ENCODE peak calls at places on chromosomes 16 and 17, in nine cellular contexts. Z is upper lobe of right lung, T is suprapubic skin, L is body of pancreas, M is AG04449, D is fibroblast of mammary gland, W is AG04450, K is psoas muscle, A is ascending aorta. E is an unnamed sample.

GRCh38 chr17:57089391-57089790 is 4.3 kb downstream of the AKAP1 start:
- DNase-seq in Z (no peak), T (no peak), L (no peak), M (no peak), D (no peak), W (no peak), K (no peak), A (no peak), E (no peak)

GRCh38 chr17:81650951-81651350 is 5.4 kb downstream of the PDE6G start:
- DNase-seq in Z (no peak), T (no peak), L (no peak), M (no peak), D (no peak), W (no peak), K (no peak), A (no peak), E (no peak)

GRCh38 chr17:63399856-63400255 is 46.2 kb downstream of the CYB561 start:
- DNase-seq in Z (no peak), T (peak; percentile 78), L (peak; percentile 48), M (no peak), D (peak; percentile 58), W (no peak), K (peak; percentile 65), A (no peak), E (no peak)

GRCh38 chr17:48103379-48103715 is 2.1 kb upstream of the CBX1 start:
- DNase-seq in Z (no peak), T (no peak), L (peak; percentile 11), M (no peak), D (no peak), W (no peak), K (no peak), A (no peak), E (no peak)

GRCh38 chr17:45430738-45431530 is 1.7 kb downstream of the ARHGAP27 start:
- DNase-seq in Z (peak; percentile 90), T (no peak), L (peak; percentile 76), M (no peak), D (no peak), W (no peak), K (no peak), A (no peak), E (peak; percentile 80)

GRCh38 chr17:21278304-21279197 is 6.0 kb upstream of the MAP2K3 start:
- DNase-seq in Z (no peak), T (no peak), L (peak; percentile 47), M (no peak), D (no peak), W (no peak), K (peak; percentile 60), A (no peak), E (peak; percentile 22)

GRCh38 chr17:43914451-43914850 is 7.1 kb upstream of the MPP2 start:
- DNase-seq in Z (no peak), T (no peak), L (no peak), M (no peak), D (no peak), W (no peak), K (no peak), A (no peak), E (no peak)

GRCh38 chr17:56222255-56222654 is 69.0 kb downstream of the ANKFN1 start:
- DNase-seq in Z (no peak), T (no peak), L (no peak), M (no peak), D (peak; percentile 24), W (no peak), K (no peak), A (no peak), E (no peak)

GRCh38 chr17:81383504-81384421 is 11.5 kb upstream of the BAHCC1 start:
- DNase-seq in Z (peak; percentile 58), T (no peak), L (no peak), M (no peak), D (no peak), W (no peak), K (no peak), A (no peak), E (no peak)

GRCh38 chr16:17026600-17027242 is 444.0 kb downstream of the XYLT1 start:
- DNase-seq in Z (no peak), T (no peak), L (no peak), M (no peak), D (no peak), W (no peak), K (no peak), A (no peak), E (peak; percentile 88)

GRCh38 chr16:17205279-17206139 is 265.3 kb downstream of the XYLT1 start:
- DNase-seq in Z (no peak), T (no peak), L (peak; percentile 75), M (peak; percentile 57), D (peak; percentile 68), W (peak; percentile 80), K (no peak), A (no peak), E (no peak)

GRCh38 chr16:73298562-73298961 is 250.6 kb upstream of the ZFHX3 start:
- DNase-seq in Z (no peak), T (no peak), L (no peak), M (peak; percentile 10), D (no peak), W (peak; percentile 20), K (no peak), A (no peak), E (peak; percentile 52)

GRCh38 chr17:48915459-48916282 is 7.5 kb downstream of the UBE2Z start:
- DNase-seq in Z (no peak), T (no peak), L (peak; percentile 39), M (peak; percentile 72), D (peak; percentile 90), W (peak; percentile 55), K (peak; percentile 18), A (no peak), E (peak; percentile 84)

GRCh38 chr16:50154369-50154947 is 1.4 kb downstream of the TENT4B start:
- DNase-seq in Z (no peak), T (peak; percentile 70), L (peak; percentile 17), M (no peak), D (peak; percentile 21), W (no peak), K (no peak), A (no peak), E (peak; percentile 34)

GRCh38 chr17:62807812-62808575 is at the start of gene MARCHF10:
- DNase-seq in Z (peak; percentile 79), T (no peak), L (peak; percentile 53), M (no peak), D (no peak), W (no peak), K (no peak), A (no peak), E (peak; percentile 15)

GRCh38 chr16:86288716-86289294 is 221.5 kb upstream of the FOXF1 start:
- DNase-seq in Z (no peak), T (no peak), L (no peak), M (no peak), D (no peak), W (no peak), K (no peak), A (no peak), E (no peak)

GRCh38 chr17:49227436-49228261 is 2.9 kb downstream of the PHOSPHO1 start:
- DNase-seq in Z (peak; percentile 82), T (peak; percentile 91), L (peak; percentile 76), M (peak; percentile 10), D (peak; percentile 64), W (peak; percentile 26), K (peak; percentile 78), A (no peak), E (peak; percentile 88)

GRCh38 chr16:8958344-8958808 is 5.3 kb downstream of the USP7 start:
- DNase-seq in Z (no peak), T (no peak), L (peak; percentile 42), M (no peak), D (peak; percentile 73), W (no peak), K (peak; percentile 66), A (no peak), E (peak; percentile 56)
- H3K4me3 ChIP-seq in Z (no peak overlapping the region), T (no peak overlapping the region), L (no peak overlapping the region), M (peak overlapping the region; percentile 12), D (no peak overlapping the region), W (peak overlapping the region; percentile 7), K (peak overlapping the region; percentile 43), A (peak overlapping the region; percentile 17), E (peak overlapping the region; percentile 50)

DNA sequence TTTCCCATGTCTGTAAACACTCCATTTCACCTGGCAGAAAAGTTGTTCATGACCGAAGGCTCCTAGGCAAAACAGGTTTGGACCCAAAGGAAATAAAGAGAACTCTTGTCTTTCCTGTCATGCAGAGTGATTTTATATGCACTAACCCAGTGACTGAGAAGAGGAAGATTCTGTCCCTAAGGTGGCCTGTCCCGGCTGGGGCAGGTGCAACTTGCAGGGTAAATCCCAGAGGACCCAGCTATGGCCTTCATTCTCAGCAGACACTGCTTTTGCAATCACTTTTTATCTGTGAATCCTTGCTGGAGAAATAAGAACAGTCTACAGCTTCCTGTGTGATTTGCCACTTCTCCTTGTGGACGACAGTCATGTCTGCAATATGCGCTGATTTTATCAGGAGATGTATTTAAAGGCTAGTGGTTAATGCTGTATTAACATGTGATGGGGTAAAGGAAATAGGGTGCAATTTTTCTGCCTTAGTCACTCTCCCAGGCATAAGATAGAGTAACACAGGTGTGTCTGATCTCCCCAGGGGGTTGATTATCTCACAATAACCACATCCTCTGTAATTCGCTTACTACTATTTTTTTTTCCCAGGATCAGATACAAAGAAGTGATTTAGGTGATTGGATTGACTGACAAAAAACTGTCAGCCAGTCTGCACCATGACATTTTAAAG is 696.8 kb upstream of the SOX9 start:
- DNase-seq in Z (no peak), T (no peak), L (no peak), M (no peak), D (no peak), W (peak; percentile 32), K (no peak), A (no peak), E (peak; percentile 56)
- TF ChIP-seq CTCF in Z (no peak), T (no peak), L (no peak), M (no peak), D (no peak), W (no peak), K (no peak), A (no peak), E (no peak)

GRCh38 chr16:15857779-15858560 is 1.1 kb upstream of the MYH11 start:
- DNase-seq in Z (peak; percentile 67), T (no peak), L (peak; percentile 9), M (peak; percentile 7), D (no peak), W (no peak), K (peak; percentile 26), A (peak; percentile 25), E (no peak)
- H3K4me3 ChIP-seq in Z (peak overlapping the region; percentile 45), T (peak overlapping the region; percentile 48), L (no peak overlapping the region), M (peak overlapping the region; percentile 57), D (peak overlapping the region; percentile 24), W (peak overlapping the region; percentile 56), K (peak overlapping the region; percentile 61), A (peak overlapping the region; percentile 71), E (peak overlapping the region; percentile 7)

GRCh38 chr16:66028505-66029216 is 337.8 kb upstream of the CDH5 start:
- DNase-seq in Z (no peak), T (peak; percentile 76), L (peak; percentile 20), M (peak; percentile 34), D (peak; percentile 96), W (peak; percentile 42), K (no peak), A (no peak), E (no peak)

GRCh38 chr16:66026931-66027330 is 339.6 kb upstream of the CDH5 start:
- DNase-seq in Z (no peak), T (peak; percentile 50), L (no peak), M (no peak), D (no peak), W (no peak), K (no peak), A (no peak), E (no peak)

GRCh38 chr16:66025751-66026150 is 340.7 kb upstream of the CDH5 start:
- DNase-seq in Z (no peak), T (no peak), L (no peak), M (no peak), D (no peak), W (no peak), K (no peak), A (no peak), E (no peak)

GRCh38 chr16:66030036-66030435 is 336.5 kb upstream of the CDH5 start:
- DNase-seq in Z (no peak), T (peak; percentile 67), L (no peak), M (peak; percentile 14), D (peak; percentile 83), W (peak; percentile 61), K (no peak), A (no peak), E (no peak)

GRCh38 chr16:66026211-66026610 is 340.3 kb upstream of the CDH5 start:
- DNase-seq in Z (no peak), T (peak; percentile 69), L (no peak), M (no peak), D (peak; percentile 41), W (no peak), K (no peak), A (no peak), E (no peak)
- TF ChIP-seq CTCF in Z (no peak), T (no peak), L (no peak), M (peak; percentile 52), D (peak; percentile 49), W (peak; percentile 41), K (peak; percentile 16), A (peak; percentile 15), E (peak; percentile 17)